ENCODE peak calls at places on chromosome 22, in seven cellular contexts. K, F, Y, J, M, U and H are unnamed samples.

GRCh38 chr22:41230399-41230785 is 10.3 kb downstream of the CHADL start:
- DNase-seq in J (no peak), F (no peak), K (no peak), U (no peak), M (no peak), Y (no peak), H (no peak)

GRCh38 chr22:42519544-42520237 is at the start of gene RRP7A:
- DNase-seq in Y (no peak), K (peak; percentile 60), J (peak; percentile 84), F (peak; percentile 93), M (peak; percentile 88), U (peak; percentile 86), H (peak; percentile 86)

GRCh38 chr22:42376721-42377177 is 55.5 kb downstream of the NFAM1 start:
- DNase-seq in Y (peak; percentile 90), J (no peak), F (no peak), M (no peak), U (peak; percentile 70), K (peak; percentile 24), H (peak; percentile 72)

GRCh38 chr22:41226728-41227655 is 13.7 kb downstream of the CHADL start:
- DNase-seq in U (no peak), F (no peak), K (no peak), J (no peak), M (no peak), Y (no peak), H (no peak)

GRCh38 chr22:26276530-26277200 is 107.4 kb downstream of the SEZ6L start:
- DNase-seq in M (no peak), J (no peak), F (no peak), K (no peak), U (no peak), Y (no peak), H (no peak)

GRCh38 chr22:44924724-44925123 is 85.1 kb downstream of the PHF21B start:
- DNase-seq in J (no peak), F (no peak), Y (no peak), K (no peak), M (no peak), U (no peak), H (no peak)

GRCh38 chr22:49621601-49622210 is 206.0 kb downstream of the BRD1 start:
- DNase-seq in M (no peak), F (no peak), J (no peak), U (no peak), K (no peak), Y (no peak), H (no peak)

GRCh38 chr22:23147632-23148387 is 2.5 kb downstream of the RAB36 start:
- DNase-seq in J (no peak), Y (peak; percentile 30), F (no peak), K (peak; percentile 93), U (no peak), M (no peak), H (peak; percentile 83)

GRCh38 chr22:32020117-32020516 is 22.9 kb upstream of the SLC5A1 start:
- DNase-seq in U (no peak), Y (no peak), K (peak; percentile 74), F (no peak), M (no peak), J (no peak), H (peak; percentile 51)

GRCh38 chr22:21947040-21948014 is 5.3 kb downstream of the PPM1F start:
- DNase-seq in M (no peak), U (no peak), K (peak; percentile 65), Y (no peak), J (no peak), F (no peak), H (peak; percentile 48)

GRCh38 chr22:40178417-40179409 is 988 bp downstream of the TNRC6B start:
- DNase-seq in U (peak; percentile 71), Y (no peak), J (peak; percentile 33), K (peak; percentile 58), M (no peak), F (peak; percentile 66), H (peak; percentile 68)

GRCh38 chr22:48185071-48185470 is 1422.6 kb downstream of the TBC1D22A start:
- DNase-seq in Y (no peak), M (no peak), U (no peak), J (no peak), K (no peak), F (peak; percentile 75), H (no peak)

GRCh38 chr22:33438273-33438672 is 380.1 kb upstream of the SYN3 start:
- DNase-seq in M (no peak), K (peak; percentile 78), U (no peak), J (no peak), Y (no peak), F (no peak), H (peak; percentile 72)

GRCh38 chr22:32527756-32528155 is 53.1 kb downstream of the FBXO7 start:
- DNase-seq in M (no peak), J (no peak), K (no peak), Y (no peak), U (no peak), F (no peak), H (no peak)

GRCh38 chr22:21760640-21761039 is 25.0 kb upstream of the YPEL1 start:
- DNase-seq in M (no peak), F (no peak), J (no peak), Y (no peak), K (peak; percentile 38), U (no peak), H (peak; percentile 85)

GRCh38 chr22:42769574-42770447 is 49.1 kb upstream of the A4GALT start:
- DNase-seq in K (peak; percentile 92), Y (no peak), F (no peak), M (no peak), J (peak; percentile 86), U (peak; percentile 41), H (peak; percentile 95)

GRCh38 chr22:26489447-26490036 is 5.9 kb downstream of the SRRD start:
- DNase-seq in M (no peak), Y (no peak), J (no peak), F (no peak), K (no peak), U (no peak), H (no peak)

GRCh38 chr22:26756675-26757293 is 99.4 kb downstream of the MIAT start:
- DNase-seq in J (peak; percentile 56), M (no peak), F (no peak), K (peak; percentile 46), U (peak; percentile 37), Y (no peak), H (peak; percentile 16)

GRCh38 chr22:45620707-45621106 is 50.9 kb upstream of the ATXN10 start:
- DNase-seq in J (no peak), U (no peak), M (no peak), Y (no peak), F (no peak), K (no peak), H (no peak)

GRCh38 chr22:50665738-50666137 is 6.9 kb upstream of the SHANK3 start:
- DNase-seq in J (no peak), F (no peak), M (no peak), K (no peak), U (no peak), Y (no peak), H (no peak)

GRCh38 chr22:41935015-41935908 is 8.7 kb upstream of the TNFRSF13C start:
- DNase-seq in M (no peak), J (peak; percentile 57), U (no peak), F (no peak), K (no peak), Y (no peak), H (no peak)

GRCh38 chr22:42277988-42278776 is 7.7 kb upstream of the TCF20 start:
- DNase-seq in J (no peak), F (no peak), K (no peak), M (no peak), U (no peak), Y (no peak), H (peak; percentile 4)

GRCh38 chr22:21718492-21718891 is 17.1 kb downstream of the YPEL1 start:
- DNase-seq in Y (no peak), K (no peak), F (no peak), U (no peak), J (no peak), M (no peak), H (no peak)

GRCh38 chr22:22816171-22816514 is 71.5 kb upstream of the IGLL5 start:
- DNase-seq in K (no peak), F (peak; percentile 32), M (no peak), J (no peak), Y (no peak), U (no peak), H (no peak)

GRCh38 chr22:49317369-49317768 is 510.3 kb downstream of the BRD1 start:
- DNase-seq in M (no peak), F (no peak), J (no peak), U (no peak), Y (no peak), K (no peak), H (no peak)

GRCh38 chr22:48593551-48593950 is 1234.1 kb downstream of the BRD1 start:
- DNase-seq in F (no peak), Y (no peak), U (no peak), M (no peak), J (no peak), K (no peak), H (no peak)

GRCh38 chr22:46985507-46985882 is 223.0 kb downstream of the TBC1D22A start:
- DNase-seq in U (no peak), F (no peak), Y (no peak), K (peak; percentile 16), J (no peak), M (no peak), H (no peak)
- TF ChIP-seq CTCF in U (no peak), F (no peak), Y (no peak), K (peak; percentile 4), J (no peak), M (no peak), H (peak; percentile 21)

GRCh38 chr22:24190159-24190540 is 8.9 kb downstream of the SUSD2 start:
- DNase-seq in M (no peak), Y (no peak), U (no peak), J (no peak), K (no peak), F (no peak), H (no peak)

GRCh38 chr22:24190566-24191208 is 9.4 kb downstream of the SUSD2 start:
- DNase-seq in U (no peak), M (no peak), F (no peak), Y (no peak), J (no peak), K (no peak), H (no peak)

GRCh38 chr22:24188705-24189248 is 7.5 kb downstream of the SUSD2 start:
- DNase-seq in M (no peak), F (no peak), K (no peak), J (no peak), Y (no peak), U (no peak), H (no peak)

GRCh38 chr22:24187731-24188644 is 6.7 kb downstream of the SUSD2 start:
- DNase-seq in Y (no peak), M (peak; percentile 42), J (no peak), U (no peak), K (no peak), F (peak; percentile 82), H (no peak)

GRCh38 chr22:24189249-24190158 is 8.2 kb downstream of the SUSD2 start:
- DNase-seq in Y (peak; percentile 63), F (peak; percentile 88), J (no peak), M (peak; percentile 71), K (peak; percentile 76), U (peak; percentile 75), H (peak; percentile 63)
- TF ChIP-seq CTCF in Y (peak; percentile 94), F (peak; percentile 94), J (peak; percentile 81), M (peak; percentile 87), K (peak; percentile 91), U (peak; percentile 80), H (peak; percentile 92)

GRCh38 chr22:17435375-17435774 is 66.1 kb downstream of the CECR2 start:
- DNase-seq in Y (no peak), J (no peak), K (no peak), F (no peak), U (no peak), M (no peak), H (no peak)
- TF ChIP-seq CTCF in Y (no peak), J (no peak), K (no peak), F (no peak), U (no peak), M (no peak), H (no peak)

GRCh38 chr22:35140879-35141745 is 75.2 kb downstream of the ISX start:
- DNase-seq in M (no peak), K (no peak), U (peak; percentile 82), F (no peak), Y (no peak), J (peak; percentile 52), H (no peak)
- TF ChIP-seq CTCF in M (no peak), K (no peak), U (peak; percentile 63), F (no peak), Y (no peak), J (peak; percentile 68), H (no peak)